ENCODE peak calls at places on chromosomes 6 and 20, in four cellular contexts. H, X, J and P are unnamed samples.

GRCh38 chr6:169780571-169781091 is 29.2 kb downstream of the ERMARD start:
- DNase-seq in J (no peak), X (peak), H (no peak), P (no peak)

GRCh38 chr6:156658186-156658585 is 119.0 kb upstream of the ARID1B start:
- DNase-seq in X (no peak), J (no peak), H (no peak), P (no peak)

GRCh38 chr6:56795852-56796532 is 153.3 kb upstream of the DST start:
- DNase-seq in H (no peak), X (no peak), J (no peak), P (no peak)

GRCh38 chr6:28885149-28885738 is 38.5 kb downstream of the TRIM27 start:
- DNase-seq in H (no peak), X (peak), J (no peak), P (no peak)

GRCh38 chr6:75446278-75446880 is 47.2 kb downstream of the FILIP1 start:
- DNase-seq in H (no peak), J (no peak), X (no peak), P (no peak)

GRCh38 chr20:2519115-2519815 is 10.6 kb upstream of the ZNF343 start:
- DNase-seq in H (no peak), X (no peak), J (no peak), P (no peak)

GRCh38 chr6:10485406-10485805 is 35.7 kb upstream of the GCNT2 start:
- DNase-seq in J (no peak), X (no peak), H (no peak), P (no peak)

GRCh38 chr6:152595507-152595906 is 41.7 kb downstream of the SYNE1 start:
- DNase-seq in J (no peak), X (peak), H (no peak), P (no peak)

GRCh38 chr6:145960918-145961604 is 3.1 kb downstream of the SHPRH start:
- DNase-seq in H (no peak), X (no peak), J (no peak), P (no peak)

GRCh38 chr6:154503576-154504501 is 6.6 kb downstream of the CNKSR3 start:
- DNase-seq in J (no peak), H (no peak), X (no peak), P (no peak)

GRCh38 chr6:11978169-11978987 is 33.7 kb upstream of the HIVEP1 start:
- DNase-seq in H (no peak), J (peak), X (no peak), P (no peak)

GRCh38 chr20:19858972-19859371 is 100.9 kb downstream of the RIN2 start:
- DNase-seq in J (no peak), H (no peak), X (no peak), P (no peak)

GRCh38 chr6:84575264-84575663 is 189.1 kb downstream of the TBX18 start:
- DNase-seq in X (no peak), J (peak), H (no peak), P (no peak)

GRCh38 chr6:131923356-131923755 is 27.8 kb downstream of the CCN2 start:
- DNase-seq in X (peak), H (peak), J (no peak), P (peak)

GRCh38 chr20:45014671-45015415 is 48.5 kb downstream of the STK4 start:
- DNase-seq in X (no peak), J (no peak), H (no peak), P (no peak)

GRCh38 chr6:11815231-11815630 is 36.6 kb upstream of the ADTRP start:
- DNase-seq in H (no peak), X (no peak), J (no peak), P (no peak)

GRCh38 chr20:43404880-43405279 is 52.8 kb upstream of the SRSF6 start:
- DNase-seq in J (no peak), H (peak), X (peak), P (peak)

GRCh38 chr6:111550953-111551352 is 54.7 kb downstream of the TRAF3IP2 start:
- DNase-seq in J (no peak), X (no peak), H (no peak), P (no peak)

GRCh38 chr6:35044145-35044745 is 96.9 kb downstream of the TCP11 start:
- DNase-seq in J (no peak), X (no peak), H (no peak), P (peak)

GRCh38 chr6:135116566-135116965 is 61.9 kb upstream of the HBS1L start:
- DNase-seq in H (no peak), X (no peak), J (no peak), P (no peak)

GRCh38 chr6:152099816-152100618 is 292.5 kb downstream of the ESR1 start:
- DNase-seq in X (no peak), H (no peak), J (no peak), P (no peak)

GRCh38 chr6:110331383-110331782 is 26.8 kb downstream of the METTL24 start:
- DNase-seq in J (no peak), H (no peak), X (no peak), P (no peak)

GRCh38 chr6:47069156-47069555 is 27.0 kb upstream of the ADGRF1 start:
- DNase-seq in X (no peak), H (no peak), J (no peak), P (no peak)

GRCh38 chr20:53996584-53997486 is 73.6 kb downstream of the BCAS1 start:
- DNase-seq in X (no peak), J (no peak), H (no peak), P (no peak)

GRCh38 chr6:75278474-75279077 is 6.0 kb downstream of the TMEM30A start:
- DNase-seq in J (no peak), X (no peak), H (no peak), P (no peak)

GRCh38 chr6:165704001-165704748 is 41.1 kb upstream of the PDE10A start:
- DNase-seq in J (no peak), H (no peak), X (no peak), P (no peak)
- TF ChIP-seq YY1 in J (no peak), H (no peak), X (no peak), P (no peak)

DNA sequence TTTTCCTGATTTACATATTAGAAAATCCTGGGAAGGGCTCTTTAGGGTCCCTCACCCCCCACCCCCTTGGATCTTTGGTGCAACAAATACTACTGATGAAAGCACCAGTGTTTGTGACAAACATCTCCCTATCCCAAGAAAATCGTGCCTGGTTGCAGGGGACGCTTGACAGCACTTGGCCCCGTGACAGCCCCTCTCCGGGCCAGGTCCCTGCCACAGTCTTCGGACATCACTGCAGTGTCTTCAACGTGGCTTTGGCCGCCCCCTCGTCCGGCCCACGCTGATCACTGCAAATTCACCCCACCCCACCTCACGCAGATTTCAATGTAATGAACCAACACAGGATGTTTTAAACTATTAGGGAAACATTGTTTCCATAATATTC is 43.3 kb downstream of the GNAS start:
- DNase-seq in H (no peak), J (no peak), X (no peak), P (no peak)
- TF ChIP-seq SUZ12 in H (no peak), J (no peak), X (no peak), P (no peak)

GRCh38 chr6:4314201-4314707 is 178.9 kb upstream of the ECI2 start:
- DNase-seq in J (no peak), X (no peak), H (no peak), P (no peak)

GRCh38 chr6:4313044-4313686 is 177.8 kb upstream of the ECI2 start:
- DNase-seq in H (no peak), J (no peak), X (no peak), P (no peak)

GRCh38 chr6:4319992-4320683 is 184.8 kb upstream of the ECI2 start:
- DNase-seq in X (no peak), H (no peak), J (no peak), P (no peak)

GRCh38 chr6:4320860-4321259 is 185.5 kb upstream of the ECI2 start:
- DNase-seq in J (no peak), X (no peak), H (no peak), P (no peak)

DNA sequence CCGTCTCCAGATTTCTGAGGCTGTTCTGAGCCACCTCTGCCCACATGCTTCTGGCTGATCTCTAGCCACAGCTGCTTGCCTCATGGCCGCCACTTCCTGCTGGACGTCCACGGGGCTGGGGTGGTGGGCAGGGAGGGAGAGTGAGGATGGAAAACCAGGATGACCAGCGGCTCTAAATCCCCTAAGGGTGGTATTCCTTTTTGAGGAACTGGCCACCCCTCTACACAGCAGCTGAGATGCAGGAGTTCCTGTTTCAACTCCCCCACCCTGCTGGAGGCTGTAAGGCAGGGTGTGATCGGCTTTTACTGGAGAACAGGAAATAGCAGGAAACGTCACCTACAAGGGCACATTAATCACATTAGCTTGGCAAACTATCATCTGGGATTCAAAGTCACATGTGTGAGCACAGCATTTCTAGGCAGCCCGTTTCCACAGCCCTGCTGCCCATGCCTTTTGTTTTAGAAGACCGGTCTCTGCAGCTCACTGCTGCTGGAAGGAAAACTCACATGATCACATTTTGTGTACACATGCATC is 181.6 kb upstream of the ECI2 start:
- DNase-seq in J (no peak), X (no peak), H (no peak), P (no peak)
- TF ChIP-seq ZNF274 in J (no peak), X (no peak), H (no peak), P (no peak)

GRCh38 chr6:4010035-4010434 is 68.9 kb downstream of the FAM217A start:
- DNase-seq in J (no peak), X (no peak), H (no peak), P (no peak)

GRCh38 chr6:4004249-4004648 is 74.7 kb downstream of the FAM217A start:
- DNase-seq in J (no peak), X (no peak), H (no peak), P (no peak)

GRCh38 chr6:4010682-4011081 is 68.3 kb downstream of the FAM217A start:
- DNase-seq in H (no peak), X (peak), J (no peak), P (no peak)

GRCh38 chr6:4009486-4009885 is 69.5 kb downstream of the FAM217A start:
- DNase-seq in H (no peak), X (no peak), J (no peak), P (no peak)

DNA sequence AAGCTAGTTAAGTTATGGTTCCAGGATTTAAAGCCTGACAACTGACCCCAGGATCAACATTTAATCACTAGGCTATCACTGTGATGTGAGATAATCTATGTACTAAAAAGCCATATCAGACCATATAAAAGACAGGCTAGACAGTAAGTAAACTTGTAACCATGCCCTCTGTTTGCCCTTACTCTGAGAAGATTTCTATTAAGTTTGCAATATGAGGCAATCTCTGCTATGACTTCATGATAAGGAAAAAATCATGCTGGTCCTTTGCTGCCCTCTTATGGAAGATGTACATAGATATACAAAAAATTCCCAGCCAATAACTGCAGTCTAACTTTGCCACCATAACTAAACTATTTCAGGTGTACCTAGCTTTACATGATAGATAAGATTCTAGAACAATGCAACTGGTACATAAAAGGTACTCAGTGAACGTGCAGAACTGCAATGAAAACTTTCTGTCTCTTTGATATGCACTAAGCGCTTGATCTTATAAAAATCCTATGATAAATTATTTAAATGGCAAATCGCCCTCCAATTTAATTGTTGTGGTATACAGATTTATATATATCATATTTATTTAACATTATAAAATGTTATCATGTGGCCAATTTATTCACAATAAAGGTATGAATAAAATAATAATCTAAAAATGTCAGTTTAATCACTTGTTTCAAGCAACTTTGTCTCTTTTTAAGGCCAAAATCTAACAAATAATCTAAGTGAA is 70.5 kb downstream of the FAM217A start:
- DNase-seq in H (no peak), J (no peak), X (peak), P (no peak)
- TF ChIP-seq YY1 in H (no peak), J (no peak), X (no peak), P (no peak)

GRCh38 chr6:123962508-123962907 is 158.8 kb downstream of the NKAIN2 start:
- DNase-seq in H (no peak), J (no peak), X (peak), P (no peak)

GRCh38 chr6:123967900-123968299 is 164.2 kb downstream of the NKAIN2 start:
- DNase-seq in J (no peak), H (no peak), X (no peak), P (no peak)

GRCh38 chr6:123965894-123966293 is 162.2 kb downstream of the NKAIN2 start:
- DNase-seq in X (peak), J (no peak), H (no peak), P (peak)
- TF ChIP-seq SUZ12 in X (no peak), J (no peak), H (no peak), P (no peak)

DNA sequence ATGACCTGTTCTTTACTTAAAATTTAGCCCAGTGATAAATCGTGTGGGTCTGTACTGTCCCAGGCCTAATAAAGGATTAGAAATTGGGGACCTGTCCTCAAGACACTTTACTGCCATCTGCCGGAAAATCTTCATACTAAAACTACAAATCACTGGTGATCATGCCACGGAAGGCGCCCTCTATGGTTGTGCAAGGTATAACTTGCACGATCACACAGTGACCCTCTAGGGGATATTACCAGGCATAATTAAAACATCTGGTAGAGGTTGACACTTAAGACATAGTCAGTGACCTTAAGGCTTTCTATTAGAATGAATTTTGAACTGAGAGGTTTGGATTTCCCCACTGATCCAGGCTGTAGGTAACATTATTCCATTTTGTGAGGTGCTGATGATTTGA is 172.6 kb downstream of the BMP2 start:
- DNase-seq in X (peak), H (peak), J (no peak), P (peak)
- TF ChIP-seq ZNF274 in X (no peak), H (no peak), J (no peak), P (no peak)

GRCh38 chr6:90695316-90695715 is 108.4 kb upstream of the MAP3K7 start:
- DNase-seq in J (no peak), H (no peak), X (no peak), P (peak)

GRCh38 chr6:90689172-90689571 is 102.3 kb upstream of the MAP3K7 start:
- DNase-seq in X (no peak), H (no peak), J (no peak), P (no peak)

GRCh38 chr6:90694802-90695201 is 107.9 kb upstream of the MAP3K7 start:
- DNase-seq in J (no peak), H (no peak), X (no peak), P (no peak)

GRCh38 chr6:90687751-90688380 is 101.0 kb upstream of the MAP3K7 start:
- DNase-seq in H (no peak), X (no peak), J (no peak), P (no peak)

DNA sequence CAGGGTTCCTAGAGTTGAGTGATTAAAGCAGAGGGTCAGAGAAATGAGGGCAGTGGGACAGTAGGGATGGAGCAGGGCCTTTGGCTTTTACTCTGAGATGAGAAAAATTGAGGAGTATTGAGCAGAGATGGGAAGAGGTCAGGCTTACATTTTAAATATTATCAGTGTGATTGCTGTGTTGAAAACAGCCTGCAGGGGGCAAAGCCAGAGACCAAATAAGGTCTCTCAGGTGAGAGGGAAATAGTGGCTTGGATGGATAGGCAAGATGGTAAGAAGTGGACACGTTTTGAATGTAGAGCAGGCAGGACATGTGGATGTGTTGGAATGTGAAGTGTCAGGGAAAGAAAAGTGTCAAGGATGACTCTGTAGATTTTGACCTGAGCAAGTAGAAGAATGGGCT is 105.0 kb upstream of the MAP3K7 start:
- DNase-seq in H (no peak), X (no peak), J (no peak), P (no peak)
- TF ChIP-seq YY1 in H (no peak), X (no peak), J (no peak), P (no peak)

GRCh38 chr6:119110601-119111548 is 32.4 kb upstream of the FAM184A start:
- DNase-seq in X (peak), H (no peak), J (peak), P (peak)
- TF ChIP-seq SUZ12 in X (no peak), H (no peak), J (no peak), P (no peak)

DNA sequence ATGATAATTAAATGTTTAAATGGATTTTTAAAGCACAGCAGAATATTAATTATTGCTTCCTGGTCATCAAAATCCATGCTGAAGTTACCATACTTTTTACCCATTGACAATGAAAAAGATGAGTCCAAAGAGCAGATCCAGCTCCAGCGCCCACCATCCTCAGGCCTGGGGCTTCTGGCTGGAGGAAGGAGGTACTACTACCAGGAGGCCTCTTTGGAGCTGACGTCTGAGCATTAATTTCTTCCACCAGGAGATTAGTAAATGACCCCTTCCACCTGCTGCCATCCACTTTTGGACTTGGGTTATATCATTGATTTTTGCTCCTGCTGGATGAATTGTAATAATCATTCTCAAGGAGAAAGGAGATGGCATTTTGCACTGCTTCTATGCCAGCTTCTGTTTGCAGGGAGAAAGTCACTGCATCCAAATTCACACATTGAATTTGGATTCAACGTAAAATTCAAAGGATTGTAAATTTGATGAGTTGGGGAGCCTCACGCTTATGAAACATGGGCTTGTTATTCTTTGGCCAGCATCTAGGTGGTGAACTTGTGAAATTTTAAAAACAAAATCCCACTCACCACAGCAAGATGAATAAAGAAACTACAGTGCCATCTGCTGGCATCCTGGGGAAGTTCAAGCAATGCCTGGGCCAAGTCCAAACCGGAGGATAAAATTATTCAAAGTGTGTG is 121.8 kb downstream of the SASH1 start:
- DNase-seq in H (peak), J (peak), X (peak), P (peak)
- TF ChIP-seq ZNF274 in H (no peak), J (no peak), X (no peak), P (no peak)